ENCODE peak calls at places on chromosomes 5 and 9, in eight cellular contexts. One of them, this sample, is unnamed.

GRCh38 chr9:122827759-122828090 is 663 bp downstream of the PDCL start:
- DNase-seq in nephron progenitor cell: peak
- DNase-seq in GM13976: no peak
- DNase-seq in WTC11: no peak
- DNase-seq in PC-9: no peak
- DNase-seq in GM13977: no peak
- DNase-seq in GM20000: no peak
- DNase-seq in endothelial cell: peak
- DNase-seq in this sample: no peak

GRCh38 chr5:150101019-150101418 is 14.7 kb upstream of the CSF1R start:
- DNase-seq in nephron progenitor cell: no peak
- DNase-seq in GM13976: no peak
- DNase-seq in WTC11: no peak
- DNase-seq in PC-9: no peak
- DNase-seq in GM13977: no peak
- DNase-seq in GM20000: no peak
- DNase-seq in endothelial cell: no peak
- DNase-seq in this sample: no peak

GRCh38 chr5:82673460-82673859 is 395.3 kb upstream of the RPS23 start:
- DNase-seq in nephron progenitor cell: no peak
- DNase-seq in GM13976: no peak
- DNase-seq in WTC11: no peak
- DNase-seq in PC-9: no peak
- DNase-seq in GM13977: no peak
- DNase-seq in GM20000: no peak
- DNase-seq in endothelial cell: no peak
- DNase-seq in this sample: no peak

GRCh38 chr9:85420750-85421149 is 321.0 kb downstream of the AGTPBP1 start:
- DNase-seq in nephron progenitor cell: peak
- DNase-seq in GM13976: peak
- DNase-seq in WTC11: peak
- DNase-seq in PC-9: no peak
- DNase-seq in GM13977: no peak
- DNase-seq in GM20000: peak
- DNase-seq in endothelial cell: peak
- DNase-seq in this sample: no peak

GRCh38 chr5:145483211-145483610 is 351.9 kb downstream of the PRELID2 start:
- DNase-seq in nephron progenitor cell: no peak
- DNase-seq in GM13976: no peak
- DNase-seq in WTC11: no peak
- DNase-seq in PC-9: no peak
- DNase-seq in GM13977: no peak
- DNase-seq in GM20000: no peak
- DNase-seq in endothelial cell: no peak
- DNase-seq in this sample: no peak

GRCh38 chr5:150503977-150504620 is 3.8 kb upstream of the NDST1 start:
- DNase-seq in nephron progenitor cell: no peak
- DNase-seq in GM13976: no peak
- DNase-seq in WTC11: no peak
- DNase-seq in PC-9: no peak
- DNase-seq in GM13977: no peak
- DNase-seq in GM20000: no peak
- DNase-seq in endothelial cell: no peak
- DNase-seq in this sample: no peak

GRCh38 chr5:137231535-137231934 is 267.6 kb downstream of the SPOCK1 start:
- DNase-seq in nephron progenitor cell: no peak
- DNase-seq in GM13976: no peak
- DNase-seq in WTC11: no peak
- DNase-seq in PC-9: no peak
- DNase-seq in GM13977: no peak
- DNase-seq in GM20000: no peak
- DNase-seq in endothelial cell: no peak
- DNase-seq in this sample: no peak

GRCh38 chr5:61904730-61905129 is 401.3 kb upstream of the KIF2A start:
- DNase-seq in nephron progenitor cell: no peak
- DNase-seq in GM13976: no peak
- DNase-seq in WTC11: no peak
- DNase-seq in PC-9: no peak
- DNase-seq in GM13977: no peak
- DNase-seq in GM20000: no peak
- DNase-seq in endothelial cell: no peak
- DNase-seq in this sample: no peak

GRCh38 chr9:19028835-19029451 is 4.1 kb downstream of the SAXO1 start:
- DNase-seq in nephron progenitor cell: peak
- DNase-seq in GM13976: peak
- DNase-seq in WTC11: no peak
- DNase-seq in PC-9: peak
- DNase-seq in GM13977: peak
- DNase-seq in GM20000: peak
- DNase-seq in endothelial cell: peak
- DNase-seq in this sample: peak

GRCh38 chr9:7944521-7945022 is 145.0 kb upstream of the DMAC1 start:
- DNase-seq in nephron progenitor cell: no peak
- DNase-seq in GM13976: no peak
- DNase-seq in WTC11: no peak
- DNase-seq in PC-9: no peak
- DNase-seq in GM13977: no peak
- DNase-seq in GM20000: no peak
- DNase-seq in endothelial cell: no peak
- DNase-seq in this sample: no peak

GRCh38 chr9:91166796-91167366 is 194.8 kb downstream of the AUH start:
- DNase-seq in nephron progenitor cell: no peak
- DNase-seq in GM13976: no peak
- DNase-seq in WTC11: no peak
- DNase-seq in PC-9: no peak
- DNase-seq in GM13977: no peak
- DNase-seq in GM20000: no peak
- DNase-seq in endothelial cell: no peak
- DNase-seq in this sample: no peak

GRCh38 chr9:129480227-129480626 is 140.7 kb downstream of the C9orf50 start:
- DNase-seq in nephron progenitor cell: no peak
- DNase-seq in GM13976: no peak
- DNase-seq in WTC11: no peak
- DNase-seq in PC-9: no peak
- DNase-seq in GM13977: no peak
- DNase-seq in GM20000: no peak
- DNase-seq in endothelial cell: no peak
- DNase-seq in this sample: no peak

GRCh38 chr9:35603506-35603985 is 1.5 kb upstream of the TESK1 start:
- DNase-seq in nephron progenitor cell: no peak
- DNase-seq in GM13976: no peak
- DNase-seq in WTC11: no peak
- DNase-seq in PC-9: no peak
- DNase-seq in GM13977: no peak
- DNase-seq in GM20000: no peak
- DNase-seq in endothelial cell: no peak
- DNase-seq in this sample: no peak

GRCh38 chr5:127812570-127812969 is 109.4 kb downstream of the CCDC192 start:
- DNase-seq in nephron progenitor cell: no peak
- DNase-seq in GM13976: no peak
- DNase-seq in WTC11: no peak
- DNase-seq in PC-9: peak
- DNase-seq in GM13977: no peak
- DNase-seq in GM20000: no peak
- DNase-seq in endothelial cell: no peak
- DNase-seq in this sample: no peak

GRCh38 chr5:112917453-112918005 is 4.5 kb downstream of the REEP5 start:
- DNase-seq in nephron progenitor cell: no peak
- DNase-seq in GM13976: no peak
- DNase-seq in WTC11: peak
- DNase-seq in PC-9: no peak
- DNase-seq in GM13977: no peak
- DNase-seq in GM20000: no peak
- DNase-seq in endothelial cell: peak
- DNase-seq in this sample: no peak

GRCh38 chr5:37668524-37669047 is 171.3 kb downstream of the GDNF start:
- DNase-seq in nephron progenitor cell: no peak
- DNase-seq in GM13976: no peak
- DNase-seq in WTC11: no peak
- DNase-seq in PC-9: peak
- DNase-seq in GM13977: no peak
- DNase-seq in GM20000: no peak
- DNase-seq in endothelial cell: no peak
- DNase-seq in this sample: peak

GRCh38 chr9:93976973-93977372 is 21.8 kb upstream of the BARX1 start:
- DNase-seq in nephron progenitor cell: no peak
- DNase-seq in GM13976: no peak
- DNase-seq in WTC11: no peak
- DNase-seq in PC-9: no peak
- DNase-seq in GM13977: no peak
- DNase-seq in GM20000: no peak
- DNase-seq in endothelial cell: no peak
- DNase-seq in this sample: no peak

GRCh38 chr5:115389799-115390382 is 93.4 kb upstream of the CCDC112 start:
- DNase-seq in nephron progenitor cell: peak
- DNase-seq in GM13976: no peak
- DNase-seq in WTC11: peak
- DNase-seq in PC-9: no peak
- DNase-seq in GM13977: no peak
- DNase-seq in GM20000: no peak
- DNase-seq in endothelial cell: peak
- DNase-seq in this sample: no peak

GRCh38 chr5:10975915-10976314 is 214.9 kb upstream of the DAP start:
- DNase-seq in nephron progenitor cell: no peak
- DNase-seq in GM13976: no peak
- DNase-seq in WTC11: no peak
- DNase-seq in PC-9: no peak
- DNase-seq in GM13977: no peak
- DNase-seq in GM20000: no peak
- DNase-seq in endothelial cell: no peak
- DNase-seq in this sample: no peak

GRCh38 chr9:27634879-27635278 is 61.6 kb upstream of the C9orf72 start:
- DNase-seq in nephron progenitor cell: no peak
- DNase-seq in GM13976: no peak
- DNase-seq in WTC11: no peak
- DNase-seq in PC-9: no peak
- DNase-seq in GM13977: no peak
- DNase-seq in GM20000: no peak
- DNase-seq in endothelial cell: no peak
- DNase-seq in this sample: no peak

GRCh38 chr5:119269061-119269579 is 86.7 kb upstream of the TNFAIP8 start:
- DNase-seq in nephron progenitor cell: peak
- DNase-seq in GM13976: peak
- DNase-seq in WTC11: peak
- DNase-seq in PC-9: peak
- DNase-seq in GM13977: no peak
- DNase-seq in GM20000: peak
- DNase-seq in endothelial cell: peak
- DNase-seq in this sample: peak

GRCh38 chr5:1411099-1411498 is 34.1 kb downstream of the SLC6A3 start:
- DNase-seq in nephron progenitor cell: no peak
- DNase-seq in GM13976: no peak
- DNase-seq in WTC11: no peak
- DNase-seq in PC-9: no peak
- DNase-seq in GM13977: no peak
- DNase-seq in GM20000: no peak
- DNase-seq in endothelial cell: no peak
- DNase-seq in this sample: no peak

GRCh38 chr9:110343537-110343936 is 5.9 kb upstream of the TXNDC8 start:
- DNase-seq in nephron progenitor cell: no peak
- DNase-seq in GM13976: no peak
- DNase-seq in WTC11: no peak
- DNase-seq in PC-9: no peak
- DNase-seq in GM13977: no peak
- DNase-seq in GM20000: no peak
- DNase-seq in endothelial cell: no peak
- DNase-seq in this sample: no peak

GRCh38 chr9:110334871-110335270 is 2.8 kb downstream of the TXNDC8 start:
- DNase-seq in nephron progenitor cell: no peak
- DNase-seq in GM13976: no peak
- DNase-seq in WTC11: no peak
- DNase-seq in PC-9: no peak
- DNase-seq in GM13977: no peak
- DNase-seq in GM20000: no peak
- DNase-seq in endothelial cell: no peak
- DNase-seq in this sample: no peak

GRCh38 chr9:110337727-110338522 is at the start of gene TXNDC8:
- DNase-seq in nephron progenitor cell: no peak
- DNase-seq in GM13976: no peak
- DNase-seq in WTC11: no peak
- DNase-seq in PC-9: no peak
- DNase-seq in GM13977: no peak
- DNase-seq in GM20000: no peak
- DNase-seq in endothelial cell: no peak
- DNase-seq in this sample: no peak

DNA sequence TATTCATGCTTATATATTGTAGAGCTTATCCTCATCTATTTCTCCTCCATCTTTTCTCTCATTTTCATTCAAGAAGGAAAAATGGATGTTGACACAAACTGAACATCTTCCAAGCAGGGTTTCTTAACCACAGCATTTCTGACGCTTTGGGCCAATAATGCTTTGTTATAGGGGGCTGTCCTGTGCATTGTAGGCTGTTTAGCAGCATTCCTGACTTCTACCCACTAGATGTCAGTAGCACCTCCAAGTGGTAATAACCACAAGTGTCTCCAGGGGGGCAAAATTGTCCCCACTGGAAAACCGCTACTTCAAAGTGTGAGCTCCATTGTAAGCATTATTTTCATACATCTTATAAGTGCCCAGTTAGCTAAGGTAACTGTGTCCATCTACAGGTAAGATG is 2.6 kb upstream of the TXNDC8 start:
- DNase-seq in nephron progenitor cell: no peak
- DNase-seq in GM13976: no peak
- DNase-seq in WTC11: peak
- DNase-seq in PC-9: no peak
- DNase-seq in GM13977: no peak
- DNase-seq in GM20000: no peak
- DNase-seq in endothelial cell: peak
- DNase-seq in this sample: peak
- TF ChIP-seq CTCF in nephron progenitor cell: no peak
- TF ChIP-seq CTCF in GM13976: peak
- TF ChIP-seq CTCF in WTC11: no peak
- TF ChIP-seq CTCF in PC-9: peak
- TF ChIP-seq CTCF in GM13977: peak
- TF ChIP-seq CTCF in GM20000: no peak
- TF ChIP-seq CTCF in endothelial cell: no peak
- TF ChIP-seq CTCF in this sample: peak

GRCh38 chr9:116166713-116167112 is 13.1 kb downstream of the PAPPA start:
- DNase-seq in nephron progenitor cell: no peak
- DNase-seq in GM13976: no peak
- DNase-seq in WTC11: no peak
- DNase-seq in PC-9: no peak
- DNase-seq in GM13977: no peak
- DNase-seq in GM20000: no peak
- DNase-seq in endothelial cell: no peak
- DNase-seq in this sample: no peak
- TF ChIP-seq CTCF in nephron progenitor cell: no peak
- TF ChIP-seq CTCF in GM13976: no peak
- TF ChIP-seq CTCF in WTC11: no peak
- TF ChIP-seq CTCF in PC-9: peak
- TF ChIP-seq CTCF in GM13977: peak
- TF ChIP-seq CTCF in GM20000: peak
- TF ChIP-seq CTCF in endothelial cell: peak
- TF ChIP-seq CTCF in this sample: peak

GRCh38 chr5:169850407-169850806 is 129.9 kb downstream of the INSYN2B start:
- DNase-seq in nephron progenitor cell: no peak
- DNase-seq in GM13976: no peak
- DNase-seq in WTC11: no peak
- DNase-seq in PC-9: no peak
- DNase-seq in GM13977: no peak
- DNase-seq in GM20000: no peak
- DNase-seq in endothelial cell: no peak
- DNase-seq in this sample: no peak
- TF ChIP-seq CTCF in nephron progenitor cell: no peak
- TF ChIP-seq CTCF in GM13976: no peak
- TF ChIP-seq CTCF in WTC11: no peak
- TF ChIP-seq CTCF in PC-9: peak
- TF ChIP-seq CTCF in GM13977: no peak
- TF ChIP-seq CTCF in GM20000: no peak
- TF ChIP-seq CTCF in endothelial cell: peak
- TF ChIP-seq CTCF in this sample: no peak

GRCh38 chr9:71716138-71716909 is 52.0 kb downstream of the CEMIP2 start:
- DNase-seq in nephron progenitor cell: no peak
- DNase-seq in GM13976: no peak
- DNase-seq in WTC11: no peak
- DNase-seq in PC-9: no peak
- DNase-seq in GM13977: no peak
- DNase-seq in GM20000: no peak
- DNase-seq in endothelial cell: no peak
- DNase-seq in this sample: no peak
- TF ChIP-seq CTCF in nephron progenitor cell: peak
- TF ChIP-seq CTCF in GM13976: no peak
- TF ChIP-seq CTCF in WTC11: no peak
- TF ChIP-seq CTCF in PC-9: peak
- TF ChIP-seq CTCF in GM13977: peak
- TF ChIP-seq CTCF in GM20000: no peak
- TF ChIP-seq CTCF in endothelial cell: peak
- TF ChIP-seq CTCF in this sample: peak